ENCODE peak calls at places on chromosome X, in six cellular contexts. A, M, K, G, L and O are unnamed samples.

GRCh38 chrX:72026341-72027023 is 105.2 kb downstream of the RTL5 start:
- DNase-seq in A (no peak), G (peak), K (no peak), M (no peak), L (no peak), O (no peak)

GRCh38 chrX:153530411-153531145 is 13.1 kb downstream of the ATP2B3 start:
- DNase-seq in G (no peak), L (no peak), A (no peak), M (no peak), K (no peak), O (no peak)

GRCh38 chrX:82224961-82225360 is 1023.1 kb downstream of the SH3BGRL start:
- DNase-seq in G (no peak), L (no peak), A (no peak), K (no peak), M (no peak), O (no peak)

GRCh38 chrX:7330971-7331746 is 183.2 kb upstream of the PUDP start:
- DNase-seq in L (no peak), K (no peak), A (no peak), G (no peak), M (no peak), O (no peak)

GRCh38 chrX:50769389-50770063 is 44.5 kb downstream of the SHROOM4 start:
- DNase-seq in M (no peak), A (no peak), G (no peak), K (peak), L (no peak), O (no peak)

GRCh38 chrX:30283456-30284200 is 25.6 kb downstream of the NR0B1 start:
- DNase-seq in K (no peak), M (no peak), L (no peak), A (no peak), G (no peak), O (no peak)

GRCh38 chrX:109890910-109891502 is 111.9 kb upstream of the TMEM164 start:
- DNase-seq in K (peak), A (peak), L (peak), G (peak), M (peak), O (peak)

GRCh38 chrX:50432760-50433377 is 37.8 kb downstream of the DGKK start:
- DNase-seq in M (no peak), A (no peak), K (no peak), L (no peak), G (peak), O (no peak)

GRCh38 chrX:45781901-45782553 is 581.4 kb upstream of the DIPK2B start:
- DNase-seq in L (no peak), K (no peak), G (no peak), M (no peak), A (no peak), O (no peak)

GRCh38 chrX:45788315-45788714 is 587.6 kb upstream of the DIPK2B start:
- DNase-seq in K (no peak), M (no peak), L (no peak), G (no peak), A (no peak), O (no peak)

GRCh38 chrX:45788941-45789348 is 588.3 kb upstream of the DIPK2B start:
- DNase-seq in G (peak), A (no peak), M (no peak), L (no peak), K (no peak), O (no peak)

GRCh38 chrX:45783002-45783401 is 582.3 kb upstream of the DIPK2B start:
- DNase-seq in M (no peak), G (no peak), A (no peak), L (no peak), K (no peak), O (no peak)

DNA sequence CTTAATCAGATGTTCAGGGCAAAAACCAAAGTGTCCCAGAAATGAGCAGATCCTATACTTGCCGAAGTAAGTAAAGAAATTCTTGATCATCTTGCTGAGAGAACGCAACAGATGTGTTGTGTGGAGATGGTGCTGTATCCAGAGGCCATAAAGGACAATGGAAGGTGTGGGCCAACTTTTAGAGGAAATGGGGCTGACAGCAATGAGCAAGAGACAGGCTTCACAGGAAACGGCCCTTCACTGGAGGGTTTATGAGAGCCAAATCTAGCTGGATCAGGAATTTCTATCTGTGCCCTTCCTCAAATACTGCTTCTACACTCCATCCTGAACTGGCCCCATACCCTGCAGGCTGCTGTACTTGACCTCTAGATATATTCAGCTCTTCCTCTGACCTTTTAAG is 583.9 kb upstream of the DIPK2B start:
- DNase-seq in G (no peak), K (no peak), M (no peak), L (no peak), A (no peak), O (no peak)
- H3K4me3 ChIP-seq in G (no peak), K (no peak), M (no peak), L (no peak), A (no peak), O (no peak)

DNA sequence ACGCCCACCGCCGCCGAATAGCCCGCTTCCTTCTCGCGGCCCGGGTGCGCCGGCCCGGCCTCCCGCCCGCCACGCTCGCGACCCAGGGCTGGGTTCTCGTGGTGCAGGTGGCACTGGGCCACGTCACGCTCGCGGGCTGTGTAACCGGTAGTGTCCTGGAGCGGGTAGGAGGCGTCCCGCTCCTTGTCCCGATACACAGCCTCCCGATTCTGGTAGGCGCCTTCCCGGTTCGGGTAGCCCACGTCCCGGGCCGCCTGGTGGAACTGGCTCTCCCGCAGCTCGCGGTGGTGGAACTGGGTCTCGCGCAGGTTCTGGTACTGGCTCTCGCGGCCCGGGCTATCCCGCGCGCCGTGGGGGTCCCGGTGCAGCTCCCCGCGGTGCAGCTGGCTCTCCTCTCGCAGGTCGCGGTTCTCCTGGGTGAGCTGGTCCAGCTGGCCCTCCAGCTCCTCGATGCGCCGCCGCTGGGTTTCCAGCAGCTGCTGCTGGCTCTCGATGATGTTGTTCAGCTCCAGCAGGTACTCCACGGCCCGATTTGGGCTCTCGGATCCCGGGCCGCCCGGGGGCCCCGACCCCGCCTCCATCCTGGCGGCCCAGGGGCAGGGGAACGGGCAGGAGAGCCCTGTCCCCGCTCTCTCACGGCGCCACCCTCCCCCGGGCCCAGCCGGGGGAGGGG is 39.3 kb upstream of the IQSEC2 start:
- DNase-seq in G (peak), L (peak), K (peak), A (peak), M (no peak), O (no peak)
- H3K4me3 ChIP-seq in G (peak), L (peak), K (no peak), A (peak), M (no peak), O (peak)

GRCh38 chrX:78106651-78106986 is 2.6 kb downstream of the PGK1 start:
- DNase-seq in A (no peak), G (no peak), M (no peak), K (no peak), L (no peak), O (no peak)
- H3K4me3 ChIP-seq in A (peak), G (peak), M (peak), K (no peak), L (peak), O (no peak)

GRCh38 chrX:75154871-75155270 is 1.2 kb downstream of the ABCB7 start:
- DNase-seq in L (no peak), A (no peak), G (no peak), K (no peak), M (no peak), O (no peak)
- H3K4me3 ChIP-seq in L (no peak), A (no peak), G (peak), K (no peak), M (peak), O (no peak)

GRCh38 chrX:40154853-40155616 is 57.3 kb upstream of the BCOR start:
- DNase-seq in L (no peak), M (no peak), A (peak), K (peak), G (peak), O (no peak)
- H3K4me3 ChIP-seq in L (peak), M (peak), A (peak), K (no peak), G (peak), O (peak)

GRCh38 chrX:78104447-78105176 is 564 bp downstream of the PGK1 start:
- DNase-seq in G (peak), M (peak), K (peak), A (peak), L (peak), O (no peak)

GRCh38 chrX:78102100-78102499 is 1.9 kb upstream of the PGK1 start:
- DNase-seq in G (no peak), L (no peak), A (no peak), K (no peak), M (no peak), O (no peak)

GRCh38 chrX:78103656-78104446 is at the start of gene PGK1:
- DNase-seq in M (peak), L (peak), K (peak), A (peak), G (peak), O (peak)

GRCh38 chrX:78105944-78106650 is 2.0 kb downstream of the PGK1 start:
- DNase-seq in M (no peak), K (no peak), L (peak), G (no peak), A (peak), O (no peak)

GRCh38 chrX:78103001-78103634 is 930 bp upstream of the PGK1 start:
- DNase-seq in L (no peak), A (no peak), K (peak), M (no peak), G (no peak), O (no peak)
- H3K4me3 ChIP-seq in L (peak), A (peak), K (no peak), M (peak), G (peak), O (peak)

GRCh38 chrX:41108007-41108683 is 22.9 kb downstream of the USP9X start:
- DNase-seq in G (no peak), K (no peak), M (no peak), L (no peak), A (no peak), O (no peak)
- H3K4me3 ChIP-seq in G (peak), K (no peak), M (no peak), L (no peak), A (no peak), O (no peak)

GRCh38 chrX:115232933-115233496 is 881 bp downstream of the LRCH2 start:
- DNase-seq in G (no peak), L (no peak), A (no peak), M (no peak), K (no peak), O (no peak)

GRCh38 chrX:115234220-115234557 is 293 bp upstream of the LRCH2 start:
- DNase-seq in G (no peak), M (no peak), L (no peak), K (no peak), A (no peak), O (no peak)

GRCh38 chrX:115229337-115229991 is 4.4 kb downstream of the LRCH2 start:
- DNase-seq in G (no peak), L (no peak), K (no peak), A (no peak), M (no peak), O (no peak)

GRCh38 chrX:115233497-115234219 is at the start of gene LRCH2:
- DNase-seq in L (no peak), K (peak), A (no peak), M (no peak), G (peak), O (no peak)
- H3K4me3 ChIP-seq in L (no peak), K (no peak), A (no peak), M (no peak), G (peak), O (peak)